ENCODE peak calls at places on chromosomes 1 and 21, in ten cellular contexts. One of them, this sample, is unnamed.

GRCh38 chr1:62879962-62880361 is 96.0 kb downstream of the ATG4C start:
- DNase-seq in GM06990: no peak
- DNase-seq in brain microvascular endothelial cell: no peak
- DNase-seq in endothelial cell: no peak
- DNase-seq in CD8-positive, alpha-beta T cell: no peak
- DNase-seq in tibial artery: no peak
- DNase-seq in GM12865: no peak
- DNase-seq in lower leg skin: no peak
- DNase-seq in chondrocyte: no peak
- DNase-seq in foreskin fibroblast: no peak
- DNase-seq in this sample: no peak

GRCh38 chr1:18574754-18575153 is 55.9 kb upstream of the PAX7 start:
- DNase-seq in GM06990: no peak
- DNase-seq in brain microvascular endothelial cell: no peak
- DNase-seq in endothelial cell: no peak
- DNase-seq in CD8-positive, alpha-beta T cell: no peak
- DNase-seq in tibial artery: no peak
- DNase-seq in GM12865: no peak
- DNase-seq in lower leg skin: no peak
- DNase-seq in chondrocyte: no peak
- DNase-seq in foreskin fibroblast: no peak
- DNase-seq in this sample: no peak

GRCh38 chr1:29875557-29876028 is 639.3 kb downstream of the PTPRU start:
- DNase-seq in GM06990: no peak
- DNase-seq in brain microvascular endothelial cell: no peak
- DNase-seq in endothelial cell: peak
- DNase-seq in CD8-positive, alpha-beta T cell: no peak
- DNase-seq in tibial artery: no peak
- DNase-seq in GM12865: no peak
- DNase-seq in lower leg skin: no peak
- DNase-seq in chondrocyte: no peak
- DNase-seq in foreskin fibroblast: no peak
- DNase-seq in this sample: no peak

GRCh38 chr1:20126806-20127440 is 7.6 kb upstream of the PLA2G2D start:
- DNase-seq in GM06990: peak
- DNase-seq in brain microvascular endothelial cell: no peak
- DNase-seq in endothelial cell: no peak
- DNase-seq in CD8-positive, alpha-beta T cell: no peak
- DNase-seq in tibial artery: no peak
- DNase-seq in GM12865: no peak
- DNase-seq in lower leg skin: no peak
- DNase-seq in chondrocyte: no peak
- DNase-seq in foreskin fibroblast: no peak
- DNase-seq in this sample: no peak

GRCh38 chr21:46253610-46254124 is 25.1 kb upstream of the LSS start:
- DNase-seq in GM06990: peak
- DNase-seq in brain microvascular endothelial cell: no peak
- DNase-seq in endothelial cell: no peak
- DNase-seq in CD8-positive, alpha-beta T cell: no peak
- DNase-seq in tibial artery: no peak
- DNase-seq in GM12865: peak
- DNase-seq in lower leg skin: no peak
- DNase-seq in chondrocyte: no peak
- DNase-seq in foreskin fibroblast: no peak
- DNase-seq in this sample: no peak

GRCh38 chr1:194931166-194931565 is 1677.1 kb downstream of the KCNT2 start:
- DNase-seq in GM06990: no peak
- DNase-seq in brain microvascular endothelial cell: no peak
- DNase-seq in endothelial cell: no peak
- DNase-seq in CD8-positive, alpha-beta T cell: no peak
- DNase-seq in tibial artery: no peak
- DNase-seq in GM12865: no peak
- DNase-seq in lower leg skin: no peak
- DNase-seq in chondrocyte: no peak
- DNase-seq in foreskin fibroblast: no peak
- DNase-seq in this sample: no peak

GRCh38 chr1:159985456-159985855 is 31.4 kb upstream of the SLAMF9 start:
- DNase-seq in GM06990: no peak
- DNase-seq in brain microvascular endothelial cell: no peak
- DNase-seq in endothelial cell: no peak
- DNase-seq in CD8-positive, alpha-beta T cell: no peak
- DNase-seq in tibial artery: no peak
- DNase-seq in GM12865: no peak
- DNase-seq in lower leg skin: no peak
- DNase-seq in chondrocyte: no peak
- DNase-seq in foreskin fibroblast: no peak
- DNase-seq in this sample: no peak

GRCh38 chr21:33537212-33537611 is 4.7 kb downstream of the GART start:
- DNase-seq in GM06990: no peak
- DNase-seq in brain microvascular endothelial cell: no peak
- DNase-seq in endothelial cell: no peak
- DNase-seq in CD8-positive, alpha-beta T cell: no peak
- DNase-seq in tibial artery: no peak
- DNase-seq in GM12865: no peak
- DNase-seq in lower leg skin: no peak
- DNase-seq in chondrocyte: no peak
- DNase-seq in foreskin fibroblast: no peak
- DNase-seq in this sample: no peak

GRCh38 chr1:205229399-205229861 is 1.7 kb downstream of the TMCC2 start:
- DNase-seq in GM06990: peak
- DNase-seq in brain microvascular endothelial cell: no peak
- DNase-seq in endothelial cell: peak
- DNase-seq in CD8-positive, alpha-beta T cell: peak
- DNase-seq in tibial artery: no peak
- DNase-seq in GM12865: peak
- DNase-seq in lower leg skin: no peak
- DNase-seq in chondrocyte: no peak
- DNase-seq in foreskin fibroblast: no peak
- DNase-seq in this sample: no peak

GRCh38 chr1:229759037-229759435 is 133.0 kb downstream of the URB2 start:
- DNase-seq in GM06990: no peak
- DNase-seq in brain microvascular endothelial cell: peak
- DNase-seq in endothelial cell: no peak
- DNase-seq in CD8-positive, alpha-beta T cell: no peak
- DNase-seq in tibial artery: no peak
- DNase-seq in GM12865: no peak
- DNase-seq in lower leg skin: no peak
- DNase-seq in chondrocyte: no peak
- DNase-seq in foreskin fibroblast: peak
- DNase-seq in this sample: no peak

GRCh38 chr1:109482796-109483638 is 688 bp upstream of the ATXN7L2 start:
- DNase-seq in GM06990: no peak
- DNase-seq in brain microvascular endothelial cell: no peak
- DNase-seq in endothelial cell: no peak
- DNase-seq in CD8-positive, alpha-beta T cell: peak
- DNase-seq in tibial artery: peak
- DNase-seq in GM12865: no peak
- DNase-seq in lower leg skin: no peak
- DNase-seq in chondrocyte: no peak
- DNase-seq in foreskin fibroblast: no peak
- DNase-seq in this sample: no peak
- TF ChIP-seq CTCF in GM06990: no peak
- TF ChIP-seq CTCF in brain microvascular endothelial cell: peak
- TF ChIP-seq CTCF in endothelial cell: no peak
- TF ChIP-seq CTCF in CD8-positive, alpha-beta T cell: no peak
- TF ChIP-seq CTCF in tibial artery: no peak
- TF ChIP-seq CTCF in GM12865: no peak
- TF ChIP-seq CTCF in lower leg skin: no peak
- TF ChIP-seq CTCF in chondrocyte: peak
- TF ChIP-seq CTCF in foreskin fibroblast: no peak
- TF ChIP-seq CTCF in this sample: peak

GRCh38 chr1:228058981-228059535 is 23.4 kb upstream of the ARF1 start:
- DNase-seq in GM06990: peak
- DNase-seq in brain microvascular endothelial cell: no peak
- DNase-seq in endothelial cell: no peak
- DNase-seq in CD8-positive, alpha-beta T cell: peak
- DNase-seq in tibial artery: peak
- DNase-seq in GM12865: no peak
- DNase-seq in lower leg skin: no peak
- DNase-seq in chondrocyte: peak
- DNase-seq in foreskin fibroblast: no peak
- DNase-seq in this sample: no peak

GRCh38 chr1:228061411-228062084 is 21.0 kb upstream of the ARF1 start:
- DNase-seq in GM06990: no peak
- DNase-seq in brain microvascular endothelial cell: no peak
- DNase-seq in endothelial cell: no peak
- DNase-seq in CD8-positive, alpha-beta T cell: no peak
- DNase-seq in tibial artery: peak
- DNase-seq in GM12865: no peak
- DNase-seq in lower leg skin: no peak
- DNase-seq in chondrocyte: peak
- DNase-seq in foreskin fibroblast: no peak
- DNase-seq in this sample: no peak

GRCh38 chr1:228059536-228060457 is 22.7 kb upstream of the ARF1 start:
- DNase-seq in GM06990: peak
- DNase-seq in brain microvascular endothelial cell: no peak
- DNase-seq in endothelial cell: no peak
- DNase-seq in CD8-positive, alpha-beta T cell: peak
- DNase-seq in tibial artery: peak
- DNase-seq in GM12865: peak
- DNase-seq in lower leg skin: peak
- DNase-seq in chondrocyte: peak
- DNase-seq in foreskin fibroblast: no peak
- DNase-seq in this sample: peak

GRCh38 chr1:228062085-228062791 is 20.3 kb upstream of the ARF1 start:
- DNase-seq in GM06990: no peak
- DNase-seq in brain microvascular endothelial cell: no peak
- DNase-seq in endothelial cell: no peak
- DNase-seq in CD8-positive, alpha-beta T cell: no peak
- DNase-seq in tibial artery: peak
- DNase-seq in GM12865: no peak
- DNase-seq in lower leg skin: no peak
- DNase-seq in chondrocyte: no peak
- DNase-seq in foreskin fibroblast: no peak
- DNase-seq in this sample: no peak

DNA sequence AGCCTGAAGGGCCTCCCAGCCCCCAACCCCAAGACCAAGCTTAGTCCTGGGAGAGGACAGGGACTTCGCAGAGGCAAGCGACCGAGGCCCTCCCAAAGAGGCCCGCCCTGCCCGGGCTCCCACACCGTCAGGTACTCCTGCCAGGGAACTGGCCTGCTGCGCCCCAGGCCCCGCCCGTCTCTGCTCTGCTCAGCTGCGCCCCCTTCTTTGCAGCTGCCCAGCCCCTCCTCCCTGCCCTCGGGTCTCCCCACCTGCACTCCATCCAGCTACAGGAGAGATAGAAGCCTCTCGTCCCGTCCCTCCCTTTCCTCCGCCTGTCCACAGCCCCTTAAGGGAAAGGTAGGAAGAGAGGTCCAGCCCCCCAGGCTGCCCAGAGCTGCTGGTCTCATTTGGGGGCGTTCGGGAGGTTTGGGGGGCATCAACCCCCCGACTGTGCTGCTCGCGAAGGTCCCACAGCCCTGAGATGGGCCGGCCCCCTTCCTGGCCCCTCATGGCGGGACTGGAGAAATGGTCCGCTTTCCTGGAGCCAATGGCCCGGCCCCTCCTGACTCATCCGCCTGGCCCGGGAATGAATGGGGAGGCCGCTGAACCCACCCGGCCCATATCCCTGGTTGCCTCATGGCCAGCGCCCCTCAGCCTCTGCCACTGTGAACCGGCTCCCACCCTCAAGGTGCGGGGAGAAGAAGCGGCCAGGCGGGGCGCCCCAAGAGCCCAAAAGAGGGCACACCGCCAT is 21.9 kb upstream of the ARF1 start:
- DNase-seq in GM06990: no peak
- DNase-seq in brain microvascular endothelial cell: no peak
- DNase-seq in endothelial cell: no peak
- DNase-seq in CD8-positive, alpha-beta T cell: no peak
- DNase-seq in tibial artery: peak
- DNase-seq in GM12865: no peak
- DNase-seq in lower leg skin: no peak
- DNase-seq in chondrocyte: peak
- DNase-seq in foreskin fibroblast: no peak
- DNase-seq in this sample: no peak
- TF ChIP-seq CTCF in GM06990: no peak
- TF ChIP-seq CTCF in brain microvascular endothelial cell: peak
- TF ChIP-seq CTCF in endothelial cell: no peak
- TF ChIP-seq CTCF in CD8-positive, alpha-beta T cell: no peak
- TF ChIP-seq CTCF in tibial artery: no peak
- TF ChIP-seq CTCF in GM12865: no peak
- TF ChIP-seq CTCF in lower leg skin: no peak
- TF ChIP-seq CTCF in chondrocyte: peak
- TF ChIP-seq CTCF in foreskin fibroblast: no peak
- TF ChIP-seq CTCF in this sample: no peak

GRCh38 chr1:155177192-155177917 is 3.7 kb downstream of the TRIM46 start:
- DNase-seq in GM06990: no peak
- DNase-seq in brain microvascular endothelial cell: no peak
- DNase-seq in endothelial cell: peak
- DNase-seq in CD8-positive, alpha-beta T cell: no peak
- DNase-seq in tibial artery: no peak
- DNase-seq in GM12865: no peak
- DNase-seq in lower leg skin: peak
- DNase-seq in chondrocyte: peak
- DNase-seq in foreskin fibroblast: no peak
- DNase-seq in this sample: no peak

GRCh38 chr1:155175281-155175926 is 1.8 kb downstream of the TRIM46 start:
- DNase-seq in GM06990: no peak
- DNase-seq in brain microvascular endothelial cell: no peak
- DNase-seq in endothelial cell: no peak
- DNase-seq in CD8-positive, alpha-beta T cell: no peak
- DNase-seq in tibial artery: peak
- DNase-seq in GM12865: peak
- DNase-seq in lower leg skin: no peak
- DNase-seq in chondrocyte: peak
- DNase-seq in foreskin fibroblast: no peak
- DNase-seq in this sample: no peak

GRCh38 chr1:155176544-155177071 is 3.0 kb downstream of the TRIM46 start:
- DNase-seq in GM06990: no peak
- DNase-seq in brain microvascular endothelial cell: peak
- DNase-seq in endothelial cell: peak
- DNase-seq in CD8-positive, alpha-beta T cell: peak
- DNase-seq in tibial artery: peak
- DNase-seq in GM12865: peak
- DNase-seq in lower leg skin: peak
- DNase-seq in chondrocyte: peak
- DNase-seq in foreskin fibroblast: peak
- DNase-seq in this sample: no peak

GRCh38 chr1:155174334-155175280 is 958 bp downstream of the TRIM46 start:
- DNase-seq in GM06990: no peak
- DNase-seq in brain microvascular endothelial cell: no peak
- DNase-seq in endothelial cell: peak
- DNase-seq in CD8-positive, alpha-beta T cell: peak
- DNase-seq in tibial artery: peak
- DNase-seq in GM12865: peak
- DNase-seq in lower leg skin: no peak
- DNase-seq in chondrocyte: peak
- DNase-seq in foreskin fibroblast: no peak
- DNase-seq in this sample: peak

GRCh38 chr1:155175927-155176371 is 2.3 kb downstream of the TRIM46 start:
- DNase-seq in GM06990: no peak
- DNase-seq in brain microvascular endothelial cell: no peak
- DNase-seq in endothelial cell: no peak
- DNase-seq in CD8-positive, alpha-beta T cell: no peak
- DNase-seq in tibial artery: peak
- DNase-seq in GM12865: peak
- DNase-seq in lower leg skin: no peak
- DNase-seq in chondrocyte: peak
- DNase-seq in foreskin fibroblast: no peak
- DNase-seq in this sample: no peak
- TF ChIP-seq CTCF in GM06990: no peak
- TF ChIP-seq CTCF in brain microvascular endothelial cell: no peak
- TF ChIP-seq CTCF in endothelial cell: no peak
- TF ChIP-seq CTCF in CD8-positive, alpha-beta T cell: no peak
- TF ChIP-seq CTCF in tibial artery: no peak
- TF ChIP-seq CTCF in GM12865: peak
- TF ChIP-seq CTCF in lower leg skin: no peak
- TF ChIP-seq CTCF in chondrocyte: no peak
- TF ChIP-seq CTCF in foreskin fibroblast: no peak
- TF ChIP-seq CTCF in this sample: no peak

GRCh38 chr1:239608469-239608868 is 222.1 kb downstream of the CHRM3 start:
- DNase-seq in GM06990: no peak
- DNase-seq in brain microvascular endothelial cell: no peak
- DNase-seq in endothelial cell: no peak
- DNase-seq in CD8-positive, alpha-beta T cell: no peak
- DNase-seq in tibial artery: no peak
- DNase-seq in GM12865: no peak
- DNase-seq in lower leg skin: no peak
- DNase-seq in chondrocyte: no peak
- DNase-seq in foreskin fibroblast: no peak
- DNase-seq in this sample: no peak
- TF ChIP-seq CTCF in GM06990: no peak
- TF ChIP-seq CTCF in brain microvascular endothelial cell: no peak
- TF ChIP-seq CTCF in endothelial cell: no peak
- TF ChIP-seq CTCF in CD8-positive, alpha-beta T cell: no peak
- TF ChIP-seq CTCF in tibial artery: no peak
- TF ChIP-seq CTCF in GM12865: no peak
- TF ChIP-seq CTCF in lower leg skin: no peak
- TF ChIP-seq CTCF in chondrocyte: no peak
- TF ChIP-seq CTCF in foreskin fibroblast: no peak
- TF ChIP-seq CTCF in this sample: no peak